ENCODE peak calls at places on chromosomes 2 and 18, in four cellular contexts. W is HCT116, S is HepG2, J is K562. Q is an unnamed sample.

GRCh38 chr2:168773719-168774521 is 28.5 kb upstream of the NOSTRIN start:
- DNase-seq in W (peak; percentile 52), S (peak; percentile 71), J (peak; percentile 84), Q (no peak)

GRCh38 chr18:28178720-28179119 is 1.8 kb upstream of the CDH2 start:
- DNase-seq in W (no peak), S (no peak), J (no peak), Q (no peak)

GRCh38 chr2:160292225-160292624 is 92.2 kb upstream of the ITGB6 start:
- DNase-seq in W (no peak), S (peak; percentile 15), J (no peak), Q (no peak)

GRCh38 chr2:186755066-186755465 is 61.2 kb downstream of the FAM171B start:
- DNase-seq in W (no peak), S (no peak), J (no peak), Q (no peak)

GRCh38 chr2:33378551-33379220 is 97.8 kb upstream of the RASGRP3 start:
- DNase-seq in W (no peak), S (no peak), J (no peak), Q (no peak)

GRCh38 chr2:184455616-184456015 is 142.7 kb upstream of the ZNF804A start:
- DNase-seq in W (no peak), S (no peak), J (no peak), Q (no peak)

GRCh38 chr2:56077352-56077915 is 106.4 kb upstream of the CCDC85A start:
- DNase-seq in W (peak; percentile 39), S (peak; percentile 49), J (peak; percentile 12), Q (no peak)

GRCh38 chr2:12861344-12861942 is 144.7 kb downstream of the TRIB2 start:
- DNase-seq in W (no peak), S (no peak), J (no peak), Q (no peak)

GRCh38 chr18:77208969-77209368 is 40.7 kb upstream of the GALR1 start:
- DNase-seq in W (no peak), S (no peak), J (no peak), Q (no peak)

GRCh38 chr2:11746807-11747459 is 501 bp downstream of the LPIN1 start:
- DNase-seq in W (no peak), S (peak; percentile 57), J (no peak), Q (no peak)

GRCh38 chr2:106789185-106789584 is 96.8 kb downstream of the ST6GAL2 start:
- DNase-seq in W (no peak), S (no peak), J (peak; percentile 49), Q (no peak)

GRCh38 chr2:201643216-201643651 is at the start of gene TMEM237:
- DNase-seq in W (peak; percentile 6), S (peak; percentile 13), J (no peak), Q (no peak)

GRCh38 chr2:223957092-223957851 is at the start of gene MRPL44:
- DNase-seq in W (peak; percentile 89), S (peak; percentile 88), J (peak; percentile 87), Q (peak; percentile 76)

GRCh38 chr2:126901459-126901858 is 2.8 kb downstream of the TEX51 start:
- DNase-seq in W (no peak), S (no peak), J (no peak), Q (no peak)

GRCh38 chr2:84797271-84797670 is 83.6 kb downstream of the TRABD2A start:
- DNase-seq in W (no peak), S (no peak), J (no peak), Q (no peak)

GRCh38 chr2:55026202-55026601 is 24.0 kb downstream of the RTN4 start:
- DNase-seq in W (no peak), S (peak; percentile 81), J (no peak), Q (no peak)

GRCh38 chr18:41719808-41720207 is 235.2 kb upstream of the PIK3C3 start:
- DNase-seq in W (no peak), S (no peak), J (no peak), Q (no peak)

GRCh38 chr2:17594533-17595391 is 54.3 kb downstream of the VSNL1 start:
- DNase-seq in W (no peak), S (peak; percentile 29), J (no peak), Q (no peak)

GRCh38 chr2:109527079-109527478 is 86.7 kb downstream of the SEPTIN10 start:
- DNase-seq in W (no peak), S (no peak), J (no peak), Q (no peak)

GRCh38 chr2:240460781-240461431 is 25.4 kb downstream of the GPC1 start:
- DNase-seq in W (no peak), S (no peak), J (no peak), Q (no peak)

GRCh38 chr2:180823546-180824141 is 156.8 kb upstream of the UBE2E3 start:
- DNase-seq in W (no peak), S (no peak), J (no peak), Q (no peak)

GRCh38 chr2:50785781-50786180 is 246.2 kb downstream of the NRXN1 start:
- DNase-seq in W (no peak), S (no peak), J (no peak), Q (no peak)

GRCh38 chr2:238126338-238126737 is 12.1 kb upstream of the KLHL30 start:
- DNase-seq in W (no peak), S (no peak), J (no peak), Q (no peak)

GRCh38 chr2:238128061-238129040 is 10.1 kb upstream of the KLHL30 start:
- DNase-seq in W (no peak), S (no peak), J (no peak), Q (no peak)

GRCh38 chr2:238126775-238127164 is 11.7 kb upstream of the KLHL30 start:
- DNase-seq in W (no peak), S (no peak), J (no peak), Q (no peak)

GRCh38 chr2:238129166-238130010 is 9.1 kb upstream of the KLHL30 start:
- DNase-seq in W (no peak), S (no peak), J (no peak), Q (no peak)

DNA sequence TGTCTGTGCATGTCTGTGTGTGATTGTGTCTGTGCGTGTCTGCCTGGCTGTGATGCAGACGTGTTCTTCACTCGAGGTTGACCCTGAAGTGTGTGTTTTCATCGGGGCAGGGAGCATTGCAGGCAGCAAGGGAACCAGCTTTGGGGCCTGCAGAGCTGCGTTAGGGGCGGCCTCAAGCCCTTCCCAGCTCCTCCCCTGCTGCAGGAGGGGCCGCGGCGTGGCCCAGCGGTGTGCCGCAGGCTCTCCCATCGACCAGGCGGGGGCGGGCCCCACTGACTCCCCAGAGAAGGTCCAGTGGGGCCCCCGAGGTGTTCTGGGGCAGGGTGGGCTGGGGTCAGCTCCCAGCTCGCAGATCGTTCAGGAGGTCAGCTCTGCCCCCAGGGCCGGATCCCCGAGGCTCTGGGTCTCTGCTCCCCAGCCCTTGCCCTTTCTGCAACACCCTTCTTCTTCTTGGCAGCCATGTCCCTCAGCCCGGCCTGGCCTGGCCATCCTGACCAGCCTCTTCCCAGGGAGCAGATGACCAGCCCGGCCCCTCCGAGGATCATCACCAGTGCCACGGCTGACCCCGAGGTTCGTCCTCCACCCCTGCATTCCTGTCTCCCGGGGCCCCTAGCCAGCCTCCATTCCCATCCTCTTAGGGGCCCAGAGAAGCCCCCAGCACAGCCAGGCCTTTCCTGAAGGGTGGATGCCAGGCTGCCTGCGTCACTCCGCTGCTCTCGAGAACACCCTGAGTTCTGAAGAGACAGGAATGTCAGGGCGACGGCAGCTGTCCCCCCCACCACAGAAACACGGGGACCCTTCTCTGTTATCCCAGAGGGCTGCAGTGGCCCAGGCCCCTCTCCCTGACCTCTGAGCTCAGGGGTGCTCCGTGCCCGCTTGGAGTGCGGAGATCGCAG is 11.1 kb upstream of the KLHL30 start:
- DNase-seq in W (no peak), S (peak; percentile 39), J (peak; percentile 77), Q (no peak)
- TF ChIP-seq TCF7L2 in W (no peak), S (no peak), J (no peak), Q (no peak)

DNA sequence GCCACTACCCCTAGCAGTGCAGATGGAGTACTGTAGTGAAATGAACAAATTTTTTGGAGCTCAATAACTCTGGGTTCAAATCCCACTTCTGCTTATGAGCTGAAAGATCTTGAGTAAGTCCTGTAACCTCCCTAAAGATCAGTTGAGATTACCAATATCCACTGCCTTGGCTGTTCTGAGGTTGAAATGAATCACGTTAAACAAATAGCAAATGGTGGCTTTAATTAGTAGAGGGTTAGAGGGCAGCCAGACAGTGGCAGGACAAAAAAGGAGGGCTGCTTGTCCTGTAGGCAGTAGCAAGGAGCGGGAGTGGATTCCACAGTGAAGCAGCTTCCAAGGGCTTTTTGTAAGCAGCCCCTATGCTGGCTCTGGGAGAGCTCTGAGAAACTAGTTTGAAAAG is 123.7 kb upstream of the LGALSL start:
- DNase-seq in W (no peak), S (no peak), J (no peak), Q (no peak)
- H3K4me1 ChIP-seq in W (peaks cover 7% of the 10 kb centered on the region), S (no peaks in the 10 kb centered on the region), J (no peaks in the 10 kb centered on the region), Q (no peaks in the 10 kb centered on the region)

GRCh38 chr2:128637481-128638155 is 318.9 kb upstream of the HS6ST1 start:
- DNase-seq in W (no peak), S (no peak), J (no peak), Q (no peak)

GRCh38 chr2:128640166-128640846 is 321.6 kb upstream of the HS6ST1 start:
- DNase-seq in W (no peak), S (no peak), J (no peak), Q (no peak)

GRCh38 chr2:128638311-128638710 is 319.6 kb upstream of the HS6ST1 start:
- DNase-seq in W (no peak), S (no peak), J (no peak), Q (no peak)

GRCh38 chr2:128639693-128640092 is 321.0 kb upstream of the HS6ST1 start:
- DNase-seq in W (no peak), S (no peak), J (no peak), Q (no peak)

DNA sequence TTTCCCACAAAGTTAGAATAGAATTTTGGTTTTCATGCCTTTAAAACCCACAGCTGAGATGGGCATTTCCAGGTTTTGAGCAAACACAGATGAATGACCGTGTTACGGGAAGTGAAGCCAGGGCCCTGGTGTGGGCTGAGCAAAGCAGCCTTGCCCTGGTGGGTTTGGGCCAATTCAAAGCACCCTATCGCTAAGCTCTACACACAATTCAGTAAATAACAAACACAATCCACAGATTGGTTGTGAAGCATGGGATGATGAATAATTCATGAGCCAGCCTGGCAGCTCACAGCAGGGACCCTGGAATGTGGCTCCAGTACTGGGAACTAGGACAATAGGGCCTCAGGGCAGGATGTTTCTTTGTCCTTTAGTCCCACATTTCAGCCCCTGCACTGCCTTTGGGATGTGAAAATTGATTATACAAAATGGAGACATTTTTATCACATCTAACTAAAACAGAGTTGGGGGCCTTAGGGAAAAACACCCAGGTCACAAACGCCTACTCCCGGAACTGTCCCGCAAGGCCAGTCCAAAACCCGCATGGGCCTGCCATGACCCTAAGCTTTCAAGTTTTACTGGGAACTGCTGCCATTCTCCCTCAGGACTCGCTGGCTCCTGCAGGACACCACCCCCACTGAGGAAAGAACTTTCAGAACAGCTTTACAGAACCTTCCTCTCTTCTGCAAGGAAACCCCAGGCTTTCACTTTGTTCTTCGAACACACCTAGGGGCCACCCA is 320.2 kb upstream of the HS6ST1 start:
- DNase-seq in W (no peak), S (no peak), J (no peak), Q (no peak)
- TF ChIP-seq TCF7L2 in W (no peak), S (no peak), J (no peak), Q (no peak)

GRCh38 chr2:149564983-149565382 is 22.6 kb downstream of the MMADHC start:
- DNase-seq in W (no peak), S (no peak), J (no peak), Q (no peak)
- H3K4me1 ChIP-seq in W (no peaks in the 10 kb centered on the region), S (peaks cover 9% of the 10 kb centered on the region), J (no peaks in the 10 kb centered on the region), Q (peaks cover 11% of the 10 kb centered on the region)